ENCODE peak calls at places on chromosome 21, in six cellular contexts. N is activated gamma-delta T cell treated with anti-CD3 and anti-CD28 coated beads, Interleukin-2, amount 50 U/mL, for 16 hours; Z is NAMALWA; R is neuronal stem cell; E is stimulated activated CD4-positive, alpha-beta T cell treated with anti-CD3 and anti-CD28 coated beads, Interleukin-2, amount 100 ng/mL, for 48 hours; T is IMR-90. V is an unnamed sample.

GRCh38 chr21:26115346-26115745 is 55.2 kb downstream of the APP start:
- DNase-seq in N (no peak), Z (no peak), R (no peak), E (no peak), T (no peak), V (no peak)

GRCh38 chr21:16713331-16714114 is 799.3 kb upstream of the CXADR start:
- DNase-seq in N (no peak), Z (no peak), R (no peak), E (no peak), T (peak; percentile 13), V (no peak)

GRCh38 chr21:26165331-26165730 is 5.2 kb downstream of the APP start:
- DNase-seq in N (no peak), Z (no peak), R (no peak), E (no peak), T (no peak), V (no peak)

GRCh38 chr21:27831177-27831576 is 864.3 kb upstream of the ADAMTS5 start:
- DNase-seq in N (no peak), Z (no peak), R (no peak), E (no peak), T (no peak), V (no peak)

GRCh38 chr21:32021319-32022027 is 148.7 kb downstream of the HUNK start:
- DNase-seq in N (no peak), Z (no peak), R (no peak), E (no peak), T (no peak), V (no peak)

GRCh38 chr21:43331962-43332458 is 94.9 kb downstream of the SIK1 start:
- DNase-seq in N (no peak), Z (no peak), R (no peak), E (no peak), T (peak; percentile 99), V (no peak)

GRCh38 chr21:39125752-39126485 is 57.3 kb downstream of the PSMG1 start:
- DNase-seq in N (no peak), Z (peak; percentile 69), R (peak; percentile 37), E (no peak), T (peak; percentile 78), V (peak; percentile 82)

GRCh38 chr21:45590726-45591618 is 48.7 kb upstream of the SLC19A1 start:
- DNase-seq in N (peak; percentile 29), Z (no peak), R (no peak), E (peak; percentile 57), T (no peak), V (no peak)

GRCh38 chr21:33831962-33832659 is 83.5 kb downstream of the ATP5PO start:
- DNase-seq in N (no peak), Z (no peak), R (no peak), E (no peak), T (no peak), V (no peak)

GRCh38 chr21:16742116-16742515 is 770.7 kb upstream of the CXADR start:
- DNase-seq in N (no peak), Z (no peak), R (no peak), E (no peak), T (no peak), V (no peak)

GRCh38 chr21:45457161-45457831 is 52.3 kb downstream of the COL18A1 start:
- DNase-seq in N (no peak), Z (no peak), R (no peak), E (no peak), T (no peak), V (no peak)

GRCh38 chr21:42097860-42098259 is 26.7 kb downstream of the UMODL1 start:
- DNase-seq in N (no peak), Z (no peak), R (no peak), E (no peak), T (peak; percentile 99), V (no peak)

GRCh38 chr21:38358098-38358497 is 101.3 kb downstream of the KCNJ15 start:
- DNase-seq in N (no peak), Z (no peak), R (no peak), E (no peak), T (no peak), V (no peak)

GRCh38 chr21:35002879-35003722 is 46.0 kb downstream of the RUNX1 start:
- DNase-seq in N (no peak), Z (no peak), R (no peak), E (no peak), T (peak; percentile 92), V (no peak)

GRCh38 chr21:36701912-36702621 is 3.2 kb downstream of the SIM2 start:
- DNase-seq in N (no peak), Z (no peak), R (no peak), E (no peak), T (peak; percentile 64), V (no peak)

GRCh38 chr21:31941694-31942093 is 68.9 kb downstream of the HUNK start:
- DNase-seq in N (no peak), Z (no peak), R (no peak), E (no peak), T (no peak), V (no peak)

GRCh38 chr21:46094401-46095105 is 3.4 kb upstream of the COL6A2 start:
- DNase-seq in N (no peak), Z (no peak), R (no peak), E (no peak), T (no peak), V (no peak)

GRCh38 chr21:32519945-32520884 is 65.1 kb downstream of the TCP10L start:
- DNase-seq in N (no peak), Z (no peak), R (no peak), E (no peak), T (no peak), V (no peak)

GRCh38 chr21:36436829-36437744 is 42.8 kb downstream of the CLDN14 start:
- DNase-seq in N (no peak), Z (no peak), R (no peak), E (no peak), T (no peak), V (no peak)

GRCh38 chr21:44072111-44072510 is 35.1 kb upstream of the PWP2 start:
- DNase-seq in N (no peak), Z (no peak), R (no peak), E (no peak), T (no peak), V (no peak)

GRCh38 chr21:14259669-14260458 is 43.9 kb downstream of the RBM11 start:
- DNase-seq in N (no peak), Z (peak; percentile 60), R (peak; percentile 53), E (no peak), T (peak; percentile 56), V (no peak)

GRCh38 chr21:39088831-39089380 is 94.3 kb downstream of the PSMG1 start:
- DNase-seq in N (no peak), Z (no peak), R (no peak), E (no peak), T (peak; percentile 82), V (no peak)

GRCh38 chr21:34835526-34835925 is 166.7 kb downstream of the CLIC6 start:
- DNase-seq in N (no peak), Z (no peak), R (no peak), E (no peak), T (no peak), V (no peak)

GRCh38 chr21:20270365-20271055 is 727.7 kb upstream of the NCAM2 start:
- DNase-seq in N (no peak), Z (no peak), R (no peak), E (no peak), T (no peak), V (no peak)

GRCh38 chr21:41379901-41380300 is 18.1 kb downstream of the MX2 start:
- DNase-seq in N (no peak), Z (no peak), R (no peak), E (no peak), T (no peak), V (no peak)

GRCh38 chr21:42127164-42128125 is 56.3 kb downstream of the UMODL1 start:
- DNase-seq in N (no peak), Z (no peak), R (no peak), E (no peak), T (no peak), V (no peak)

GRCh38 chr21:36587388-36587787 is 107.5 kb upstream of the CLDN14 start:
- DNase-seq in N (no peak), Z (no peak), R (no peak), E (no peak), T (peak; percentile 4), V (no peak)

GRCh38 chr21:45544449-45545235 is 2.4 kb upstream of the SLC19A1 start:
- DNase-seq in N (no peak), Z (no peak), R (no peak), E (no peak), T (no peak), V (no peak)